ENCODE peak calls at places on chromosome 12, in seven cellular contexts. A, J, Y, S, U, E and Q are unnamed samples.

GRCh38 chr12:14357496-14357895 is 8.0 kb upstream of the ATF7IP start:
- DNase-seq in A (no peak), E (no peak), J (no peak), Y (no peak), S (no peak), U (no peak), Q (no peak)

GRCh38 chr12:26044592-26044991 is 80.2 kb downstream of the BHLHE41 start:
- DNase-seq in J (no peak), Y (no peak), U (no peak), E (no peak), S (no peak), A (no peak), Q (no peak)

GRCh38 chr12:86257173-86257572 is 982 bp upstream of the MGAT4C start:
- DNase-seq in E (no peak), Y (no peak), S (no peak), A (no peak), J (no peak), U (no peak), Q (no peak)

GRCh38 chr12:110818511-110818910 is 28.3 kb upstream of the CCDC63 start:
- DNase-seq in A (no peak), E (no peak), S (no peak), J (no peak), Y (no peak), U (no peak), Q (no peak)

GRCh38 chr12:66087365-66087943 is 43.1 kb downstream of the LLPH start:
- DNase-seq in S (peak), A (peak), U (no peak), E (peak), Y (peak), J (peak), Q (peak)

GRCh38 chr12:75571651-75572050 is 60.2 kb upstream of the KRR1 start:
- DNase-seq in U (no peak), A (no peak), E (no peak), Y (peak), J (no peak), S (no peak), Q (peak)

GRCh38 chr12:120224304-120225199 is 23.6 kb upstream of the RPLP0 start:
- DNase-seq in U (no peak), E (peak), S (no peak), A (no peak), J (no peak), Y (peak), Q (peak)

GRCh38 chr12:61357496-61357895 is 902.7 kb upstream of the USP15 start:
- DNase-seq in U (no peak), Y (no peak), E (no peak), S (no peak), J (no peak), A (no peak), Q (no peak)

GRCh38 chr12:116559080-116559329 is 176 bp upstream of the MAP1LC3B2 start:
- DNase-seq in Y (no peak), S (no peak), A (no peak), E (no peak), U (no peak), J (no peak), Q (no peak)

GRCh38 chr12:118206107-118206412 is 70.1 kb downstream of the PEBP1 start:
- DNase-seq in U (no peak), E (no peak), A (no peak), J (no peak), Y (peak), S (no peak), Q (no peak)

GRCh38 chr12:113403435-113404415 is at the start of gene SDS:
- DNase-seq in U (no peak), Y (no peak), J (peak), E (no peak), A (peak), S (peak), Q (no peak)

GRCh38 chr12:64609543-64610091 is 678 bp upstream of the RASSF3 start:
- DNase-seq in S (peak), U (no peak), J (peak), A (peak), Y (peak), E (no peak), Q (no peak)

GRCh38 chr12:46487567-46488131 is 115.1 kb upstream of the SLC38A2 start:
- DNase-seq in U (no peak), S (no peak), Y (no peak), E (no peak), J (no peak), A (no peak), Q (no peak)

GRCh38 chr12:45282411-45282810 is 66.5 kb downstream of the ANO6 start:
- DNase-seq in E (no peak), S (no peak), A (no peak), J (no peak), U (no peak), Y (no peak), Q (no peak)

GRCh38 chr12:48183876-48184548 is 568 bp downstream of the CCDC184 start:
- DNase-seq in A (no peak), E (no peak), S (no peak), Y (no peak), J (no peak), U (no peak), Q (no peak)

GRCh38 chr12:127148318-127148717 is 1118.7 kb upstream of the TMEM132C start:
- DNase-seq in Y (no peak), J (no peak), A (no peak), E (no peak), S (no peak), U (no peak), Q (no peak)

GRCh38 chr12:71277866-71278265 is 120.1 kb upstream of the TSPAN8 start:
- DNase-seq in J (no peak), Y (no peak), S (no peak), A (no peak), E (no peak), U (no peak), Q (no peak)

GRCh38 chr12:6280053-6280469 is 30.4 kb upstream of the PLEKHG6 start:
- DNase-seq in J (peak), S (peak), Y (peak), E (peak), U (no peak), A (peak), Q (peak)

GRCh38 chr12:38906482-38907170 is 1.2 kb upstream of the CPNE8 start:
- DNase-seq in S (peak), J (peak), Y (peak), A (no peak), E (peak), U (peak), Q (peak)

GRCh38 chr12:105834496-105834895 is 304.3 kb downstream of the NUAK1 start:
- DNase-seq in E (no peak), A (no peak), Y (no peak), U (no peak), J (no peak), S (no peak), Q (no peak)

GRCh38 chr12:88472248-88472647 is 108.0 kb downstream of the KITLG start:
- DNase-seq in S (no peak), E (no peak), Y (no peak), J (peak), A (peak), U (no peak), Q (no peak)

GRCh38 chr12:103852498-103852992 is 11.5 kb upstream of the NT5DC3 start:
- DNase-seq in S (no peak), A (peak), Y (peak), E (no peak), U (no peak), J (no peak), Q (peak)

GRCh38 chr12:27343255-27344000 is 10.8 kb downstream of the BMAL2 start:
- DNase-seq in U (no peak), S (peak), E (no peak), Y (peak), J (peak), A (peak), Q (peak)

GRCh38 chr12:83224012-83224411 is 537.3 kb downstream of the TMTC2 start:
- DNase-seq in S (no peak), Y (no peak), A (no peak), U (no peak), E (no peak), J (no peak), Q (no peak)

GRCh38 chr12:75603475-75603874 is 92.1 kb upstream of the KRR1 start:
- DNase-seq in U (no peak), A (no peak), J (no peak), Y (peak), S (peak), E (no peak), Q (no peak)

GRCh38 chr12:42981379-42981778 is 391.8 kb upstream of the PRICKLE1 start:
- DNase-seq in A (peak), E (no peak), Y (no peak), U (no peak), S (no peak), J (peak), Q (peak)

GRCh38 chr12:96981053-96981452 is 74.0 kb downstream of the NEDD1 start:
- DNase-seq in Y (peak), E (no peak), U (no peak), J (peak), A (peak), S (peak), Q (no peak)

GRCh38 chr12:48937170-48937569 is 11.9 kb upstream of the FKBP11 start:
- DNase-seq in Y (no peak), U (no peak), E (no peak), A (no peak), S (no peak), J (no peak), Q (no peak)

GRCh38 chr12:124636138-124636968 is 68.9 kb upstream of the NCOR2 start:
- DNase-seq in U (no peak), A (peak), J (peak), Y (peak), S (no peak), E (no peak), Q (peak)

GRCh38 chr12:130764475-130765185 is 48.5 kb upstream of the RIMBP2 start:
- DNase-seq in E (no peak), J (peak), S (peak), U (no peak), A (peak), Y (peak), Q (peak)

GRCh38 chr12:70920251-70920851 is at the start of gene PTPRR:
- DNase-seq in U (no peak), A (no peak), J (no peak), S (no peak), E (no peak), Y (no peak), Q (no peak)

DNA sequence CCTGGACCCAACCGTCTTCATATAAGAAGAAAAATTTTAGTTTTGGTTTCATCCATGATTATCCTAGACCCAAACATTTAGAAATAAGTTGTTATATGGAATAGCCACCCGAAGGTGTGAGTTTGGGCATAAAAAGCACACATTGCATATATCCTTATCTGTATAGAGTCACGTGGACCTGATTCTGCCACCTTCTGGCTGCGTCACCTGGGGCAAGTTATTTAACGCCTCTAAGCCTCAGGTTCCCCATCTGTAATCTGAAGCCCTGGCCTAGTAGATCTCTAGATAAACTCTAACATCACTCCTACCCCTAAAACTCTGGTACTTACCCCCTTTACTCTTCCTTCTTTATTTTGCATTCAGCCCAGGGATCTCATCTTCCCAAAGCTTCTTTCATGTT is 14.3 kb upstream of the KRT5 start:
- DNase-seq in E (no peak), J (no peak), U (no peak), S (no peak), Y (no peak), A (no peak), Q (no peak)
- TF ChIP-seq CTCF in E (no peak), J (no peak), U (no peak), S (peak), Y (no peak), A (no peak), Q (peak)

GRCh38 chr12:8630131-8630530 is 17.5 kb upstream of the AICDA start:
- DNase-seq in U (no peak), Y (no peak), E (no peak), J (no peak), S (no peak), A (no peak), Q (no peak)
- H3K27ac ChIP-seq in U (no peak), Y (no peak), E (no peak), J (no peak), S (no peak), A (no peak), Q (peak)

GRCh38 chr12:109433618-109434017 is 43.5 kb downstream of the KCTD10 start:
- DNase-seq in U (no peak), E (no peak), A (no peak), Y (no peak), J (no peak), S (no peak), Q (no peak)
- TF ChIP-seq CTCF in U (peak), E (no peak), A (no peak), Y (peak), J (peak), S (peak), Q (peak)

GRCh38 chr12:115335594-115335993 is 651.6 kb upstream of the TBX3 start:
- DNase-seq in S (no peak), J (no peak), Y (no peak), E (no peak), A (no peak), U (no peak), Q (no peak)

GRCh38 chr12:115337693-115338543 is 653.9 kb upstream of the TBX3 start:
- DNase-seq in S (peak), E (peak), J (peak), A (peak), Y (peak), U (no peak), Q (peak)

GRCh38 chr12:115341442-115341841 is 657.5 kb upstream of the TBX3 start:
- DNase-seq in A (peak), S (peak), U (no peak), Y (peak), E (no peak), J (peak), Q (peak)

GRCh38 chr12:115336506-115336905 is 652.5 kb upstream of the TBX3 start:
- DNase-seq in J (no peak), Y (no peak), S (no peak), E (no peak), A (no peak), U (no peak), Q (no peak)

DNA sequence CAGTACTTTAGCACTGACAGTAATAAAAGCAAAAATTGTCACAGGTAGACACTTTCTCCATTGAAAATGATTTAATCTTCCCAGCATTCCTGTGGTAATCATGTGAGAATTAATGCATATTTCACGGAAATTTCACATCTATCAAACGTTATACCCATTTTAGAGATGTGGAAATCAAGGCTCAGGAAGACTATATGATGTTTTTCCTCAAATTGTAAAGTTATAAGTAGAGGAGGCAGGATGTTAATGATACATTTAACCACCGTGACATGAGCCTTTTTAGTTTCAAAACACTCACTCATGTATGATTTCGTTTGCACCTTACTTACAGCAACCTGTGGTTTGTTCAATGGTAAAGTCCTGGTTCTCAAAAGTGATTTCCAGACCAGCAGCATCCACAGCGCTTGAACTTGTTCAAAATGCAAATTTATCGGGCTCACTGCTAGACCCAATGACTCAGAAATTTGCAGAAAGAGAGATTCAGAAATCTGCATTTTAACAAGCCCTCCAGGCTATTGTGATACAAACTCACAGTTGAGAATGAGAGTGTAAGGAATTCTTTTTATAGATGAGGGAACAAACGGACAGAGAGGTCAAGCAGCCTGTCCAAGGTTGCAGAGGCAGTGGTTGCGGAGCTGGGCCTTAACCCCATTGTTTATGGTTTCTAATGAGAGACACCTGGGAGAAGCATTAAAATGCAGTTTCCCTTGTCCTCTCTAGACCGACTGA is 654.8 kb upstream of the TBX3 start:
- DNase-seq in J (no peak), Y (peak), E (no peak), U (no peak), S (no peak), A (no peak), Q (no peak)
- H3K27ac ChIP-seq in J (no peak), Y (no peak), E (no peak), U (peak), S (no peak), A (no peak), Q (peak)

GRCh38 chr12:57546438-57547365 is at the start of gene DCTN2:
- DNase-seq in Y (peak), J (peak), U (peak), E (peak), S (peak), A (peak), Q (peak)
- TF ChIP-seq CTCF in Y (peak), J (peak), U (no peak), E (no peak), S (no peak), A (no peak), Q (peak)

GRCh38 chr12:121532503-121533390 is 48.1 kb downstream of the KDM2B start:
- DNase-seq in Y (no peak), U (no peak), S (no peak), E (no peak), J (peak), A (peak), Q (no peak)
- H3K27ac ChIP-seq in Y (no peak), U (peak), S (no peak), E (peak), J (no peak), A (peak), Q (no peak)

GRCh38 chr12:51238037-51238509 is 553 bp upstream of the DAZAP2 start:
- DNase-seq in Y (no peak), E (peak), U (no peak), A (no peak), S (no peak), J (no peak), Q (no peak)

GRCh38 chr12:51242896-51243295 is 4.3 kb downstream of the DAZAP2 start:
- DNase-seq in S (no peak), J (no peak), U (no peak), Y (no peak), E (no peak), A (no peak), Q (no peak)

GRCh38 chr12:51240971-51241370 is 2.3 kb downstream of the DAZAP2 start:
- DNase-seq in A (peak), Y (peak), S (no peak), J (peak), E (no peak), U (no peak), Q (no peak)

GRCh38 chr12:51242150-51242549 is 3.5 kb downstream of the DAZAP2 start:
- DNase-seq in Y (no peak), U (no peak), A (no peak), E (no peak), J (no peak), S (no peak), Q (no peak)

GRCh38 chr12:51238510-51239334 is at the start of gene DAZAP2:
- DNase-seq in A (peak), Y (peak), E (peak), S (peak), U (peak), J (peak), Q (peak)
- TF ChIP-seq CTCF in A (no peak), Y (peak), E (peak), S (peak), U (peak), J (peak), Q (peak)

GRCh38 chr12:69686731-69687130 is 12.4 kb downstream of the BEST3 start:
- DNase-seq in A (no peak), E (no peak), S (peak), U (no peak), J (no peak), Y (peak), Q (no peak)

GRCh38 chr12:69685810-69686209 is 13.3 kb downstream of the BEST3 start:
- DNase-seq in S (peak), J (peak), A (peak), U (no peak), Y (peak), E (no peak), Q (peak)

GRCh38 chr12:69682136-69682755 is 16.9 kb downstream of the BEST3 start:
- DNase-seq in Y (no peak), U (no peak), E (no peak), S (no peak), A (no peak), J (no peak), Q (no peak)

GRCh38 chr12:69687390-69687789 is 11.7 kb downstream of the BEST3 start:
- DNase-seq in E (no peak), A (no peak), S (no peak), J (peak), Y (no peak), U (no peak), Q (no peak)

DNA sequence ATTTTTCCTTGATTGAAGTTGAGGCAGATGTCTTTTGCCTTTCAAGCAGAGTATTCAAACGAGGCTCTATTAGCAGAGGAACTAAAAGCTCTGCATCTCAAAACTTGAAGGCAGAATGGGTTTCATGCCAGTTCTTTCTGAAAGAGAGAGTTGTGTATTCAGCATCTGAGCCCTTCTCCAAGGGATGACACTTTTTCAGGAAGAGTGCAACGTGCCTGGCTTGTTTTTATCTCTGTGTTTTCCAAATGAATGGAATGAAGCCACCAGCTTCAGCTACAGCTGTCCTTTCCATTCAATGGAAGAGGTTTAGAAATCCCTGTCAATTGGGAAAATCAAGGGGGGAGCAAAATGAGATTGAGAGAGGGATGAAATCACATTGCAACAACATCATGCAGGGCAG is 14.6 kb downstream of the BEST3 start:
- DNase-seq in U (no peak), A (no peak), S (no peak), J (no peak), E (no peak), Y (no peak), Q (no peak)
- H3K27ac ChIP-seq in U (no peak), A (no peak), S (no peak), J (no peak), E (no peak), Y (no peak), Q (no peak)

GRCh38 chr12:112087851-112088250 is 20.7 kb downstream of the NAA25 start:
- DNase-seq in J (no peak), U (no peak), Y (no peak), E (no peak), S (no peak), A (peak), Q (no peak)

GRCh38 chr12:112091563-112091962 is 17.0 kb downstream of the NAA25 start:
- DNase-seq in U (no peak), J (no peak), S (no peak), A (no peak), Y (no peak), E (no peak), Q (no peak)

GRCh38 chr12:112087055-112087850 is 21.3 kb downstream of the NAA25 start:
- DNase-seq in S (no peak), A (no peak), J (no peak), E (no peak), Y (no peak), U (no peak), Q (no peak)
- TF ChIP-seq CTCF in S (no peak), A (peak), J (peak), E (no peak), Y (no peak), U (no peak), Q (peak)